ENCODE peak calls at places on chromosome 18, in four cellular contexts. One of them, this sample, is unnamed.

GRCh38 chr18:59787998-59788875 is 91.0 kb upstream of the CCBE1 start:
- DNase-seq in stimulated activated CD4-positive, alpha-beta T cell treated with anti-CD3 and anti-CD28 coated beads, TNF-alpha, amount 100 ng/mL, for 4 hours: no peak
- DNase-seq in NCI-H1417: no peak
- DNase-seq in activated naive CD4-positive, alpha-beta T cell: no peak
- DNase-seq in this sample: no peak

GRCh38 chr18:55179460-55180195 is 220.4 kb upstream of the CCDC68 start:
- DNase-seq in NCI-H1417: no peak
- DNase-seq in stimulated activated CD4-positive, alpha-beta T cell treated with anti-CD3 and anti-CD28 coated beads, TNF-alpha, amount 100 ng/mL, for 4 hours: no peak
- DNase-seq in activated naive CD4-positive, alpha-beta T cell: no peak
- DNase-seq in this sample: no peak

GRCh38 chr18:11925800-11926481 is 17.8 kb upstream of the MPPE1 start:
- DNase-seq in NCI-H1417: no peak
- DNase-seq in activated naive CD4-positive, alpha-beta T cell: no peak
- DNase-seq in stimulated activated CD4-positive, alpha-beta T cell treated with anti-CD3 and anti-CD28 coated beads, TNF-alpha, amount 100 ng/mL, for 4 hours: no peak
- DNase-seq in this sample: no peak

GRCh38 chr18:12597775-12598174 is 60.1 kb downstream of the SPIRE1 start:
- DNase-seq in activated naive CD4-positive, alpha-beta T cell: no peak
- DNase-seq in NCI-H1417: no peak
- DNase-seq in stimulated activated CD4-positive, alpha-beta T cell treated with anti-CD3 and anti-CD28 coated beads, TNF-alpha, amount 100 ng/mL, for 4 hours: no peak
- DNase-seq in this sample: no peak

GRCh38 chr18:76686737-76687231 is 135.6 kb upstream of the ZNF236 start:
- DNase-seq in stimulated activated CD4-positive, alpha-beta T cell treated with anti-CD3 and anti-CD28 coated beads, TNF-alpha, amount 100 ng/mL, for 4 hours: no peak
- DNase-seq in activated naive CD4-positive, alpha-beta T cell: no peak
- DNase-seq in NCI-H1417: peak; percentile 90
- DNase-seq in this sample: no peak

GRCh38 chr18:3525870-3526420 is 76.0 kb downstream of the TGIF1 start:
- DNase-seq in stimulated activated CD4-positive, alpha-beta T cell treated with anti-CD3 and anti-CD28 coated beads, TNF-alpha, amount 100 ng/mL, for 4 hours: no peak
- DNase-seq in activated naive CD4-positive, alpha-beta T cell: no peak
- DNase-seq in NCI-H1417: no peak
- DNase-seq in this sample: no peak

GRCh38 chr18:13067966-13068365 is 76.8 kb downstream of the CEP192 start:
- DNase-seq in stimulated activated CD4-positive, alpha-beta T cell treated with anti-CD3 and anti-CD28 coated beads, TNF-alpha, amount 100 ng/mL, for 4 hours: no peak
- DNase-seq in activated naive CD4-positive, alpha-beta T cell: no peak
- DNase-seq in NCI-H1417: no peak
- DNase-seq in this sample: no peak

GRCh38 chr18:35786359-35787042 is 186.0 kb upstream of the RMP24 start:
- DNase-seq in activated naive CD4-positive, alpha-beta T cell: no peak
- DNase-seq in NCI-H1417: peak; percentile 15
- DNase-seq in stimulated activated CD4-positive, alpha-beta T cell treated with anti-CD3 and anti-CD28 coated beads, TNF-alpha, amount 100 ng/mL, for 4 hours: no peak
- DNase-seq in this sample: no peak

GRCh38 chr18:62526098-62527025 is 3.5 kb downstream of the ZCCHC2 start:
- DNase-seq in activated naive CD4-positive, alpha-beta T cell: peak; percentile 25
- DNase-seq in NCI-H1417: peak; percentile 95
- DNase-seq in stimulated activated CD4-positive, alpha-beta T cell treated with anti-CD3 and anti-CD28 coated beads, TNF-alpha, amount 100 ng/mL, for 4 hours: peak; percentile 51
- DNase-seq in this sample: peak; percentile 78

GRCh38 chr18:8982416-8983183 is 119.9 kb upstream of the NDUFV2 start:
- DNase-seq in activated naive CD4-positive, alpha-beta T cell: no peak
- DNase-seq in stimulated activated CD4-positive, alpha-beta T cell treated with anti-CD3 and anti-CD28 coated beads, TNF-alpha, amount 100 ng/mL, for 4 hours: no peak
- DNase-seq in NCI-H1417: peak; percentile 44
- DNase-seq in this sample: no peak

GRCh38 chr18:3596324-3597158 is 146.6 kb downstream of the TGIF1 start:
- DNase-seq in NCI-H1417: no peak
- DNase-seq in stimulated activated CD4-positive, alpha-beta T cell treated with anti-CD3 and anti-CD28 coated beads, TNF-alpha, amount 100 ng/mL, for 4 hours: no peak
- DNase-seq in activated naive CD4-positive, alpha-beta T cell: no peak
- DNase-seq in this sample: peak; percentile 34

GRCh38 chr18:22099925-22100324 is 69.5 kb upstream of the GATA6 start:
- DNase-seq in activated naive CD4-positive, alpha-beta T cell: no peak
- DNase-seq in stimulated activated CD4-positive, alpha-beta T cell treated with anti-CD3 and anti-CD28 coated beads, TNF-alpha, amount 100 ng/mL, for 4 hours: no peak
- DNase-seq in NCI-H1417: no peak
- DNase-seq in this sample: no peak

GRCh38 chr18:70200286-70200685 is 5.2 kb downstream of the RTTN start:
- DNase-seq in NCI-H1417: no peak
- DNase-seq in activated naive CD4-positive, alpha-beta T cell: no peak
- DNase-seq in stimulated activated CD4-positive, alpha-beta T cell treated with anti-CD3 and anti-CD28 coated beads, TNF-alpha, amount 100 ng/mL, for 4 hours: no peak
- DNase-seq in this sample: no peak

GRCh38 chr18:3209859-3210569 is 9.8 kb downstream of the MYOM1 start:
- DNase-seq in NCI-H1417: no peak
- DNase-seq in stimulated activated CD4-positive, alpha-beta T cell treated with anti-CD3 and anti-CD28 coated beads, TNF-alpha, amount 100 ng/mL, for 4 hours: no peak
- DNase-seq in activated naive CD4-positive, alpha-beta T cell: no peak
- DNase-seq in this sample: no peak

GRCh38 chr18:36890598-36890997 is 61.7 kb downstream of the KIAA1328 start:
- DNase-seq in activated naive CD4-positive, alpha-beta T cell: no peak
- DNase-seq in NCI-H1417: no peak
- DNase-seq in stimulated activated CD4-positive, alpha-beta T cell treated with anti-CD3 and anti-CD28 coated beads, TNF-alpha, amount 100 ng/mL, for 4 hours: no peak
- DNase-seq in this sample: no peak

GRCh38 chr18:75211721-75212625 is 1.4 kb downstream of the TSHZ1 start:
- DNase-seq in stimulated activated CD4-positive, alpha-beta T cell treated with anti-CD3 and anti-CD28 coated beads, TNF-alpha, amount 100 ng/mL, for 4 hours: peak; percentile 28
- DNase-seq in activated naive CD4-positive, alpha-beta T cell: no peak
- DNase-seq in NCI-H1417: peak; percentile 81
- DNase-seq in this sample: no peak